ENCODE peak calls at places on chromosome 4, in seven cellular contexts. Z is Calu3, T is GM13976, F is astrocyte of the cerebellum, V is tibial artery, O is PC-3, W is A549. Y is an unnamed sample.

GRCh38 chr4:1408418-1408817 is 2.2 kb upstream of the NKX1-1 start:
- DNase-seq in Z (no peak), T (peak; percentile 24), W (no peak), O (no peak), F (no peak), V (no peak), Y (peak; percentile 50)

GRCh38 chr4:95676190-95676589 is 127.4 kb upstream of the UNC5C start:
- DNase-seq in O (peak; percentile 18), V (no peak), F (no peak), Z (no peak), W (no peak), T (no peak), Y (no peak)

GRCh38 chr4:169063441-169063840 is 53.4 kb upstream of the CBR4 start:
- DNase-seq in T (no peak), F (no peak), W (no peak), V (no peak), O (no peak), Z (no peak), Y (no peak)

GRCh38 chr4:76585897-76586360 is 150.9 kb downstream of the SHROOM3 start:
- DNase-seq in O (peak; percentile 89), T (peak; percentile 85), W (peak; percentile 65), Z (peak; percentile 89), V (peak; percentile 94), F (no peak), Y (peak; percentile 93)

GRCh38 chr4:38621831-38622230 is 42.2 kb upstream of the KLF3 start:
- DNase-seq in F (no peak), O (no peak), Z (no peak), W (no peak), T (no peak), V (no peak), Y (no peak)

GRCh38 chr4:127623755-127624087 is 9.0 kb upstream of the INTU start:
- DNase-seq in W (peak; percentile 6), F (no peak), V (no peak), T (peak; percentile 31), Z (no peak), O (no peak), Y (no peak)

GRCh38 chr4:17468638-17469221 is 43.2 kb downstream of the QDPR start:
- DNase-seq in Z (peak; percentile 4), T (no peak), W (peak; percentile 23), V (no peak), O (peak; percentile 31), F (peak; percentile 29), Y (no peak)

GRCh38 chr4:8050555-8051206 is 107.9 kb downstream of the ABLIM2 start:
- DNase-seq in V (peak; percentile 83), O (no peak), T (no peak), Z (no peak), W (no peak), F (peak; percentile 9), Y (no peak)

GRCh38 chr4:29560452-29560851 is 1159.7 kb upstream of the PCDH7 start:
- DNase-seq in T (no peak), O (no peak), W (no peak), F (no peak), V (no peak), Z (no peak), Y (no peak)

GRCh38 chr4:174358823-174359222 is 75.1 kb downstream of the CEP44 start:
- DNase-seq in W (no peak), O (peak; percentile 83), T (peak; percentile 52), Z (no peak), F (peak; percentile 29), V (no peak), Y (no peak)

GRCh38 chr4:47106561-47106960 is 75.2 kb downstream of the GABRB1 start:
- DNase-seq in Z (no peak), V (no peak), W (no peak), F (no peak), T (no peak), O (no peak), Y (no peak)

GRCh38 chr4:26753642-26754041 is 107.0 kb upstream of the STIM2 start:
- DNase-seq in F (no peak), W (no peak), T (no peak), Z (no peak), O (peak; percentile 32), V (no peak), Y (no peak)

GRCh38 chr4:85681194-85681803 is 206.3 kb downstream of the ARHGAP24 start:
- DNase-seq in O (no peak), V (peak; percentile 68), T (no peak), F (peak; percentile 99), Z (no peak), W (no peak), Y (no peak)

GRCh38 chr4:85688055-85688740 is 213.2 kb downstream of the ARHGAP24 start:
- DNase-seq in W (no peak), O (no peak), T (no peak), Z (no peak), V (no peak), F (no peak), Y (no peak)

GRCh38 chr4:85684676-85685075 is 209.7 kb downstream of the ARHGAP24 start:
- DNase-seq in T (no peak), O (no peak), V (no peak), Z (no peak), F (no peak), W (no peak), Y (no peak)

GRCh38 chr4:85682391-85682790 is 207.4 kb downstream of the ARHGAP24 start:
- DNase-seq in W (no peak), Z (no peak), F (no peak), T (no peak), V (no peak), O (no peak), Y (no peak)

DNA sequence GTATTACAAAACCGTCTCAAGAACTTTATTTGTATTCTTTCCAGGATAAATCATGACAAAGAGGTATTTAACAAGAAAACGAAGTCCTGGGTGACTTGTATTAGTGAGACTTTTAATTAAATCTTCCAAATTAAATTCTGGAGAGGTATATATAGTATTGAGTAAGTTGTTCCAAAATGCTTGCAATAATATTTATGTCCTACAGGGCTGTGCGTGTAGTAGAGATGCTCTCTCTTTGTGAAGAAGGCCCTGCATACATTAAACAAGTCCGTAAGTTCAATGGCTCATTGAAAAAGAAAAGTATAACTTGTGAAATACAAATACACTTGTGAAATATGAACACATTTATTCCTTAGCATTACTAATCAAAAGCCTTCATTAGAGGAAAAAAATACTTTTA is 211.4 kb downstream of the ARHGAP24 start:
- DNase-seq in W (no peak), O (no peak), F (no peak), Z (no peak), T (no peak), V (no peak), Y (no peak)
- TF ChIP-seq CTCF in W (no peak), O (peak; percentile 16), F (no peak), Z (no peak), T (no peak), V (no peak), Y (no peak)

GRCh38 chr4:176123710-176124407 is 58.2 kb downstream of the WDR17 start:
- DNase-seq in W (peak; percentile 18), V (no peak), F (no peak), O (peak; percentile 43), T (peak; percentile 49), Z (peak; percentile 9), Y (no peak)
- TF ChIP-seq CTCF in W (peak; percentile 47), V (peak; percentile 21), F (peak; percentile 78), O (peak; percentile 80), T (peak; percentile 50), Z (peak; percentile 36), Y (peak; percentile 20)

DNA sequence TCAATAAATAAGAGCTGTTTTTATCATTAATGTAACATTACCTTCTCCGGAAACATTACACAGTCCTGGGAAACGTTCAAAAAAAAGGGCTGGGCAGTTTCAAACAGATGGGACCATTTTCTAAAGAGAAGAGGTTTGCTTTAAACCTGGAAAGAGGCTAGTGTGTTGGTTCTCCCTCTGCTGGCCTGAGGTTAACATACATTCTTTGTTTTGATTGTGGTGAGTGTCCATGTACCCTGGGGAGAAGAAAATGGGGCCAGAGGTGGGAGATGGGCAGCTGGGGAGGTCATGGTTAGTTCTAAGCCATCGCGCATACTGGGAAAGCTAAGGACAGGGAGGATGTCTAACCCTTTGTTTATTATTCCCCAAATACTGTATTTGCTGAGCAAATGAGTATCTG is 194.7 kb downstream of the CPEB2 start:
- DNase-seq in F (no peak), Z (no peak), W (peak; percentile 8), V (no peak), O (peak; percentile 31), T (no peak), Y (no peak)
- TF ChIP-seq CTCF in F (peak; percentile 50), Z (no peak), W (peak; percentile 11), V (no peak), O (peak; percentile 55), T (no peak), Y (no peak)

DNA sequence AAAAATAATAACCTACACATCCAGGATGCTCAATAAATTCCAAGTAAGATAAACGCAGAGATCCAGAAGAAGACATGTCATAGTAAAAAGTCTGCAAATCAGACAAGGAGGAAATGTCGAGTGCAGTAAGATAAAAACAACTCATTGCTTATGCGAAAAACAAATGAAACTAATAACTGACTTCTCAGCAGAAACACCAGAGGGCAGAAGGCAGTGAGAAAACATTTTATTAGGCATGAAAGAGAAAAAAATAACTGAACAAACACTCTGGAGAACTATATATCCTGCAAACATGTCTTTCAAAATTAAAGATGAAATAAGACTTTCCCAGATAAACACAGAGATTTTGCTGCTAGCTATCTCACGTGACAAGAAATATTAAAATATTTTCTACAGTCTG is 201.3 kb upstream of the CTSO start:
- DNase-seq in W (no peak), T (no peak), F (no peak), O (peak; percentile 20), V (no peak), Z (no peak), Y (no peak)
- TF ChIP-seq CTCF in W (no peak), T (no peak), F (no peak), O (peak; percentile 57), V (no peak), Z (no peak), Y (no peak)

GRCh38 chr4:154082760-154083530 is 294.1 kb upstream of the SFRP2 start:
- DNase-seq in W (peak; percentile 13), Z (peak; percentile 18), O (peak; percentile 40), F (peak; percentile 13), T (no peak), V (no peak), Y (no peak)
- TF ChIP-seq CTCF in W (no peak), Z (no peak), O (peak; percentile 49), F (peak; percentile 42), T (peak; percentile 12), V (no peak), Y (no peak)

DNA sequence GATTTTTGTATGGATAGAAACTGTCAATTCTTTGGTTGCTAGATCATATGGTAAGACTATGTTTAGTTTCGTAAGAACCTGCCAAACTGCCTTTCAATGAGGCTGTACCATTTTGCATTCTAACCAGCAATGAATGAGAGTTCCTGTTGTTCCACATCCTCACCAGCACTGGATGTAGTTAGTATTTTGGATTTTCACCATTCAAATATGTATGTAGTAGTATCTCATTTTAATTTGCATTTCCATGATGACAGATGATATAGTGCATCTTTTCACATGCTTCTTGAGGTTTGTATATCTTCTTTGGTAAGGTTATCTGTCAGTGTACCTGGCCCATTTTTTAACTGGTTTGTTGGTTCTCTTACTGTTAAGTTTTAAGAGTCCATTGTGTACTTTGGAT is 34.6 kb downstream of the CLOCK start:
- DNase-seq in O (no peak), F (no peak), Z (no peak), T (no peak), V (no peak), W (no peak), Y (no peak)
- TF ChIP-seq CTCF in O (no peak), F (no peak), Z (no peak), T (no peak), V (no peak), W (no peak), Y (no peak)

GRCh38 chr4:55547461-55547770 is 707 bp upstream of the CLOCK start:
- DNase-seq in F (no peak), Z (no peak), V (no peak), T (no peak), W (no peak), O (no peak), Y (no peak)
- TF ChIP-seq CTCF in F (no peak), Z (no peak), V (no peak), T (no peak), W (no peak), O (no peak), Y (no peak)

Y was measured in coronary artery.